ENCODE peak calls at places on chromosomes 6 and 20, in ten cellular contexts. W, G, U, S, L, O, T, Z, J and N are unnamed samples. For H3K4me1, the result is how much of the 10 kb centered on the place peaks cover.

GRCh38 chr6:81767163-81768000 is 14.9 kb upstream of the TENT5A start:
- DNase-seq in W (peak), G (no peak), U (no peak), S (peak), L (no peak), O (no peak), T (no peak), Z (peak), J (peak), N (peak)

GRCh38 chr6:137709424-137710281 is 157.4 kb upstream of the TNFAIP3 start:
- DNase-seq in W (no peak), G (no peak), U (no peak), S (no peak), L (no peak), O (no peak), T (no peak), Z (no peak), J (peak), N (no peak)

GRCh38 chr6:153814136-153814535 is 224.9 kb upstream of the OPRM1 start:
- DNase-seq in W (no peak), G (no peak), U (no peak), S (no peak), L (no peak), O (no peak), T (no peak), Z (no peak), J (no peak), N (no peak)

GRCh38 chr20:51678041-51678697 is 90.0 kb downstream of the ATP9A start:
- DNase-seq in W (no peak), G (no peak), U (peak), S (no peak), L (no peak), O (peak), T (no peak), Z (no peak), J (no peak), N (no peak)

GRCh38 chr6:86477510-86478166 is 459.7 kb upstream of the HTR1E start:
- DNase-seq in W (no peak), G (no peak), U (peak), S (no peak), L (peak), O (no peak), T (no peak), Z (no peak), J (no peak), N (no peak)

GRCh38 chr6:163248051-163248450 is 166.5 kb upstream of the QKI start:
- DNase-seq in W (no peak), G (no peak), U (no peak), S (no peak), L (no peak), O (no peak), T (no peak), Z (no peak), J (no peak), N (no peak)

GRCh38 chr6:33008944-33009861 is at the start of gene HLA-DOA:
- DNase-seq in W (no peak), G (peak), U (peak), S (peak), L (peak), O (no peak), T (no peak), Z (no peak), J (peak), N (no peak)

GRCh38 chr6:71412559-71412958 is 123.9 kb downstream of the OGFRL1 start:
- DNase-seq in W (no peak), G (no peak), U (no peak), S (no peak), L (no peak), O (no peak), T (no peak), Z (no peak), J (peak), N (no peak)

GRCh38 chr20:38658879-38659612 is 57.4 kb downstream of the ARHGAP40 start:
- DNase-seq in W (no peak), G (peak), U (no peak), S (peak), L (peak), O (no peak), T (no peak), Z (no peak), J (no peak), N (peak)

GRCh38 chr6:26516481-26517427 is 16.7 kb downstream of the BTN1A1 start:
- DNase-seq in W (no peak), G (no peak), U (no peak), S (no peak), L (no peak), O (no peak), T (no peak), Z (no peak), J (no peak), N (no peak)

GRCh38 chr20:2873747-2874041 is 413 bp downstream of the PTPRA start:
- DNase-seq in W (peak), G (peak), U (peak), S (no peak), L (peak), O (peak), T (no peak), Z (peak), J (no peak), N (peak)

GRCh38 chr6:87700729-87701675 is 1.0 kb downstream of the AKIRIN2 start:
- DNase-seq in W (peak), G (peak), U (peak), S (peak), L (peak), O (peak), T (no peak), Z (peak), J (peak), N (no peak)

GRCh38 chr20:53870426-53871199 is 199.8 kb downstream of the BCAS1 start:
- DNase-seq in W (no peak), G (peak), U (no peak), S (no peak), L (no peak), O (no peak), T (no peak), Z (no peak), J (no peak), N (no peak)

GRCh38 chr6:14546036-14546435 is 428.5 kb downstream of the CD83 start:
- DNase-seq in W (no peak), G (no peak), U (no peak), S (no peak), L (no peak), O (no peak), T (no peak), Z (no peak), J (no peak), N (no peak)

GRCh38 chr6:135411849-135412248 is 85.7 kb downstream of the AHI1 start:
- DNase-seq in W (no peak), G (no peak), U (no peak), S (no peak), L (no peak), O (no peak), T (no peak), Z (no peak), J (no peak), N (no peak)

GRCh38 chr6:113290684-113291083 is 566.5 kb upstream of the MARCKS start:
- DNase-seq in W (no peak), G (no peak), U (no peak), S (no peak), L (no peak), O (no peak), T (no peak), Z (no peak), J (no peak), N (no peak)

GRCh38 chr6:34546551-34547321 is 9.4 kb downstream of the SPDEF start:
- DNase-seq in W (peak), G (no peak), U (no peak), S (peak), L (peak), O (peak), T (no peak), Z (peak), J (no peak), N (peak)

GRCh38 chr6:144244688-144245087 is 40.4 kb upstream of the UTRN start:
- DNase-seq in W (no peak), G (peak), U (no peak), S (no peak), L (no peak), O (no peak), T (no peak), Z (no peak), J (no peak), N (peak)

GRCh38 chr20:46485431-46485830 is 27.9 kb downstream of the ZNF334 start:
- DNase-seq in W (no peak), G (no peak), U (no peak), S (no peak), L (no peak), O (no peak), T (no peak), Z (no peak), J (peak), N (no peak)

GRCh38 chr20:8018928-8019177 is 708 bp downstream of the TMX4 start:
- DNase-seq in W (no peak), G (no peak), U (no peak), S (no peak), L (no peak), O (no peak), T (no peak), Z (no peak), J (peak), N (no peak)

GRCh38 chr6:170371588-170371987 is 65.0 kb downstream of the FAM120B start:
- DNase-seq in W (no peak), G (no peak), U (no peak), S (no peak), L (no peak), O (no peak), T (no peak), Z (no peak), J (peak), N (peak)

GRCh38 chr6:33414592-33415271 is 3.2 kb downstream of the CUTA start:
- DNase-seq in W (no peak), G (peak), U (no peak), S (no peak), L (no peak), O (no peak), T (no peak), Z (no peak), J (no peak), N (peak)

GRCh38 chr6:128139519-128139918 is 238.7 kb upstream of the THEMIS start:
- DNase-seq in W (no peak), G (no peak), U (no peak), S (peak), L (peak), O (no peak), T (no peak), Z (no peak), J (peak), N (no peak)

GRCh38 chr6:113481441-113481840 is 375.7 kb upstream of the MARCKS start:
- DNase-seq in W (no peak), G (no peak), U (no peak), S (no peak), L (peak), O (no peak), T (no peak), Z (no peak), J (no peak), N (no peak)

GRCh38 chr6:20213271-20213798 is 1.1 kb upstream of the MBOAT1 start:
- DNase-seq in W (no peak), G (no peak), U (no peak), S (no peak), L (no peak), O (no peak), T (no peak), Z (no peak), J (peak), N (no peak)

GRCh38 chr6:43951063-43951755 is 176.0 kb downstream of the MRPL14 start:
- DNase-seq in W (peak), G (peak), U (peak), S (peak), L (peak), O (no peak), T (peak), Z (peak), J (peak), N (peak)

GRCh38 chr6:155765275-155766194 is 309.9 kb upstream of the NOX3 start:
- DNase-seq in W (no peak), G (no peak), U (no peak), S (no peak), L (no peak), O (no peak), T (no peak), Z (no peak), J (peak), N (no peak)

GRCh38 chr6:24689964-24690363 is 23.1 kb downstream of the ACOT13 start:
- DNase-seq in W (no peak), G (no peak), U (no peak), S (no peak), L (no peak), O (no peak), T (no peak), Z (no peak), J (no peak), N (no peak)

GRCh38 chr6:159989882-159990480 is 21.1 kb downstream of the IGF2R start:
- DNase-seq in W (no peak), G (no peak), U (no peak), S (no peak), L (no peak), O (no peak), T (no peak), Z (no peak), J (no peak), N (no peak)

GRCh38 chr20:20450461-20451027 is 82.6 kb downstream of the INSM1 start:
- DNase-seq in W (no peak), G (no peak), U (no peak), S (no peak), L (no peak), O (no peak), T (no peak), Z (no peak), J (peak), N (peak)

GRCh38 chr20:59412896-59413295 is 112.5 kb downstream of the EDN3 start:
- DNase-seq in W (no peak), G (peak), U (peak), S (peak), L (peak), O (no peak), T (no peak), Z (no peak), J (no peak), N (no peak)

GRCh38 chr6:100719883-100720682 is 161.0 kb downstream of the ASCC3 start:
- DNase-seq in W (no peak), G (peak), U (no peak), S (peak), L (peak), O (no peak), T (no peak), Z (no peak), J (peak), N (no peak)

GRCh38 chr6:107560657-107561056 is 70.7 kb downstream of the SOBP start:
- DNase-seq in W (no peak), G (no peak), U (no peak), S (no peak), L (peak), O (peak), T (no peak), Z (no peak), J (peak), N (no peak)

GRCh38 chr6:45154679-45155078 is 173.5 kb upstream of the RUNX2 start:
- DNase-seq in W (no peak), G (no peak), U (no peak), S (no peak), L (no peak), O (no peak), T (no peak), Z (no peak), J (no peak), N (no peak)

GRCh38 chr6:93104195-93104817 is 315.1 kb downstream of the EPHA7 start:
- DNase-seq in W (no peak), G (no peak), U (peak), S (no peak), L (peak), O (no peak), T (no peak), Z (no peak), J (peak), N (no peak)

GRCh38 chr20:12305555-12305954 is 387.9 kb downstream of the BTBD3 start:
- DNase-seq in W (no peak), G (no peak), U (no peak), S (no peak), L (no peak), O (no peak), T (no peak), Z (no peak), J (no peak), N (no peak)

GRCh38 chr6:158786645-158787304 is 32.4 kb downstream of the EZR start:
- DNase-seq in W (no peak), G (no peak), U (no peak), S (no peak), L (peak), O (no peak), T (peak), Z (peak), J (no peak), N (peak)

GRCh38 chr20:32608664-32609015 is 23.5 kb upstream of the NOL4L start:
- DNase-seq in W (no peak), G (no peak), U (no peak), S (no peak), L (no peak), O (no peak), T (no peak), Z (no peak), J (no peak), N (no peak)

GRCh38 chr20:32609993-32610896 is 25.1 kb upstream of the NOL4L start:
- DNase-seq in W (no peak), G (no peak), U (no peak), S (no peak), L (no peak), O (no peak), T (no peak), Z (no peak), J (no peak), N (no peak)

GRCh38 chr20:32607727-32608663 is 22.9 kb upstream of the NOL4L start:
- DNase-seq in W (no peak), G (no peak), U (no peak), S (no peak), L (no peak), O (no peak), T (no peak), Z (no peak), J (no peak), N (no peak)

GRCh38 chr20:32610897-32611218 is 25.7 kb upstream of the NOL4L start:
- DNase-seq in W (no peak), G (no peak), U (no peak), S (no peak), L (no peak), O (no peak), T (no peak), Z (no peak), J (no peak), N (no peak)

GRCh38 chr20:32609371-32609773 is 24.2 kb upstream of the NOL4L start:
- DNase-seq in W (no peak), G (no peak), U (no peak), S (no peak), L (no peak), O (no peak), T (no peak), Z (no peak), J (no peak), N (no peak)
- H3K4me1 ChIP-seq in W (under half), G (under half), U (under half), S (under half), L (under half), O (under half), T (under half), Z (under half), J (under half), N (under half)

DNA sequence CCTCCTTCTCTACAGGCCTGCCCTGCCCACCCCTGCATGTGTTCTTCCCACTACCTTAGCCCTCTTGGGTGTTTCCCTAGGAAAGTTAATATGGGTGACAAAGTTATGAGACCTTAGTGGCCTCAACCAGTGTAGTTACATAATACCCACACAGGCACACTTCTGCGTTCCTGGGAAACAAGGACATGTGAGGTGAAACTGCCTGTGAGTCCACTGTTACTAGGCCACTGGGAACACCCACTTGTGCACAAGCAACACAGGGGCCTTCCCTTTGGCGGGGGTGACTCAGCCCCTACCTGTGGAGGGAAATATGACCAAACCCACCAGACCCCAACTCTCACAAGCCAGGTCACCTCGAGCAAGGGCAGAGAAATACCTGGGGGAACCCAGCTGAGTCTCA is 12.8 kb downstream of the PI16 start:
- DNase-seq in W (no peak), G (no peak), U (no peak), S (no peak), L (no peak), O (no peak), T (no peak), Z (no peak), J (no peak), N (no peak)
- H3K4me1 ChIP-seq in W (under half), G (under half), U (under half), S (under half), L (under half), O (under half), T (under half), Z (under half), J (under half), N (under half)

GRCh38 chr20:62685781-62686555 is 22.7 kb upstream of the NTSR1 start:
- DNase-seq in W (peak), G (no peak), U (no peak), S (no peak), L (peak), O (no peak), T (peak), Z (peak), J (no peak), N (peak)
- H3K4me1 ChIP-seq in W (under half), G (under half), U (under half), S (under half), L (under half), O (under half), T (under half), Z (under half), J (under half), N (under half)

DNA sequence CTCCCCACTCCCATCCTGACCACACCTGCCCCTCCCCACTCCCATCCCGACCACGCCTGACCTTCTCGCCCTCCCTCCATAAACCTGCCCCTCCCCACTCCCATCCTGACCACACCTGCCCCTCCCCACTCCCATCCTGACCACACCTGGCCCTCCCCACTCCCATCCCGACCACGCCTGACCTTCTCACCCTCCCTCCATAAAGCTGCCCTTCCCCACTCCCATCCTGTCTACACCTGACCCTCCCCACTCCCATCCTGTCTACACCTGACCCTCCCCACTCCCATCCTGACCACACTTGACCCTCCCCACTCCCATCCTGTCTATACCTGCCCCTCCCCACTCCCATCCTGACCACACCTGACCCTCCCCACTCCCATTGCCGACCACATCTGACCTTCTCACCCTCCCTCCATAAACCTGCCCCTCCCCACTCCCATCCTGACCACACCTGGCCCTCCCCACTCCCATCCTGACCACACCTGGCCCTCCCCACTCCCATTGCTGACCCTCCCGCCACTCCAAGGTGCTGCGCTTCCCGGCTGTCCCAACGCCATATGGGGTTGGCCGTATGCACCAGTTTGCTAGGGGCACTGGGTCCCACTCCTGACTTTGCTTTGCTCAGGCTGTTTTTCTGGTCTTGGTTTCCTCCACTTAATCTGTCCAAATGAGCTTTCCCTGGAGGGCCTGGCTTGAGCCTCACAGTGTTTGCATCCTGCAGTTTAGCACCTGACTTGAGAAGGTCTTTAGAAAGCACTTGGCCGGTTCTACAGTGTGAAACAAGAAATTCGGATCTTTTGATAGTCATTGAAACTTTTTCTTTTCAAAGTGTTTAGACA is 2.9 kb downstream of the KIF25 start:
- DNase-seq in W (peak), G (no peak), U (no peak), S (no peak), L (no peak), O (no peak), T (no peak), Z (no peak), J (no peak), N (no peak)
- H3K4me1 ChIP-seq in W (under half), G (under half), U (under half), S (under half), L (under half), O (under half), T (under half), Z (under half), J (under half), N (under half)

DNA sequence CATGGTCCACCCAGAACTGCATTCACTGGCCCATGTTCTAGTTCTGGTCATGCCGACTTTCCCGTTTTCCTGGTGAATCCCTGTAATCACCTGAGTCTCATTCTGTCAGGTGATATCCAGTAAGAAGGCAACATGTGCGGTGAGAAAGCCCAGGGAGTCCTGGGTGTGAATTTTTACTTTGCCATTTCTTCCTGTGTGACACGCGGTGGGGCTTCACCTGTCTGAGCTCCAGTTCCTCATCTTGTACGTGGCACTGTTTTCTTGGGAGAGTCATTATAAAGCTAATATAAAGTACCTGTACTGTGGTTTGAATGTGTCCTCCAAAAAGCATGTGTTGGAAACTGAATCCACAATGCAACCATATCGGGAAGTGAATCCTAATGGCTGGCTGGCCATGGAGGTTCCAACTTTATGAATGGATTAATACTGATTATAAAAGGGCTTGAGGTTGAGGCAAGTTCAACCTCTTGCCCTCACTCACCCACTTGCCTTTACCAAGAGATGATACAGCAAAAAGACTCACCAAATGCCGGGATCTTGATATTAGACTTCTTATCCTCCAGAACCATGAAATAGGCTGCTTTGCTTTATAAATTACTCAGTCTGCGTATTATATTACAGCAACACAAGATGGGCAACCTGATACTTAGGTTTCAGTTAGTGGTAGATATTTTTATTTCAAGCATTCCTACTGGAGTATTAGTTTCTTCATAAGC is 5.1 kb downstream of the HLA-E start:
- DNase-seq in W (no peak), G (no peak), U (no peak), S (no peak), L (no peak), O (no peak), T (no peak), Z (no peak), J (no peak), N (no peak)
- H3K4me1 ChIP-seq in W (half or more), G (under half), U (under half), S (under half), L (under half), O (under half), T (under half), Z (under half), J (under half), N (under half)